ENCODE peak calls at places on chromosome X, in five cellular contexts. K is iris pigment epithelial cell, N is progenitor cell of endocrine pancreas, T is NCI-H1694, A is GM23248. M is an unnamed sample.

GRCh38 chrX:14095702-14096101 is 66.0 kb upstream of the GEMIN8 start:
- DNase-seq in K (peak; percentile 57), N (peak; percentile 10), T (no peak), A (peak; percentile 71), M (peak; percentile 58)

GRCh38 chrX:150768132-150768485 is 74.9 kb downstream of the MTMR1 start:
- DNase-seq in K (no peak), N (no peak), T (no peak), A (no peak), M (no peak)

GRCh38 chrX:12975999-12976558 is 1.2 kb downstream of the TMSB4X start:
- DNase-seq in K (peak; percentile 43), N (no peak), T (no peak), A (peak; percentile 60), M (peak; percentile 57)

GRCh38 chrX:111349098-111349497 is 62.9 kb downstream of the DCX start:
- DNase-seq in K (no peak), N (no peak), T (no peak), A (no peak), M (no peak)

GRCh38 chrX:71652405-71652804 is 14.9 kb upstream of the LOC101059915 start:
- DNase-seq in K (peak; percentile 55), N (no peak), T (peak; percentile 60), A (peak; percentile 67), M (peak; percentile 42)

GRCh38 chrX:151871244-151871643 is 41.4 kb upstream of the MAGEA4 start:
- DNase-seq in K (peak; percentile 91), N (no peak), T (no peak), A (peak; percentile 90), M (peak; percentile 79)

GRCh38 chrX:73963682-73964081 is 340.3 kb upstream of the ZCCHC13 start:
- DNase-seq in K (no peak), N (no peak), T (no peak), A (peak; percentile 31), M (peak; percentile 18)

GRCh38 chrX:17242470-17242869 is 132.5 kb upstream of the NHS start:
- DNase-seq in K (peak; percentile 42), N (peak; percentile 47), T (peak; percentile 44), A (peak; percentile 52), M (peak; percentile 17)

GRCh38 chrX:14029425-14030247 is at the start of gene GEMIN8:
- DNase-seq in K (peak; percentile 90), N (peak; percentile 71), T (peak; percentile 40), A (peak; percentile 88), M (peak; percentile 82)

GRCh38 chrX:125382148-125382628 is 62.5 kb downstream of the TEX13C start:
- DNase-seq in K (no peak), N (no peak), T (no peak), A (no peak), M (no peak)

GRCh38 chrX:30652527-30653414 is 452 bp upstream of the GK start:
- DNase-seq in K (peak; percentile 90), N (peak; percentile 97), T (no peak), A (peak; percentile 95), M (peak; percentile 86)

GRCh38 chrX:107571296-107571998 is 56.9 kb upstream of the PRPS1 start:
- DNase-seq in K (peak; percentile 94), N (no peak), T (no peak), A (peak; percentile 93), M (peak; percentile 92)

GRCh38 chrX:68650491-68650890 is 3.0 kb downstream of the STARD8 start:
- DNase-seq in K (peak; percentile 41), N (no peak), T (no peak), A (peak; percentile 73), M (peak; percentile 55)

GRCh38 chrX:141176586-141177451 is at the start of gene LDOC1:
- DNase-seq in K (peak; percentile 76), N (peak; percentile 67), T (no peak), A (peak; percentile 70), M (peak; percentile 74)

GRCh38 chrX:39907964-39908616 is 189.7 kb downstream of the BCOR start:
- DNase-seq in K (peak; percentile 84), N (no peak), T (no peak), A (peak; percentile 94), M (peak; percentile 95)

GRCh38 chrX:66110112-66110511 is 53.9 kb upstream of the HEPH start:
- DNase-seq in K (peak; percentile 10), N (no peak), T (no peak), A (peak; percentile 49), M (peak; percentile 24)

GRCh38 chrX:19811807-19812604 is 75.4 kb downstream of the SH3KBP1 start:
- DNase-seq in K (peak; percentile 84), N (no peak), T (no peak), A (peak; percentile 4), M (peak; percentile 74)

GRCh38 chrX:1202251-1202650 is 10.2 kb downstream of the CRLF2 start:
- DNase-seq in K (no peak), N (no peak), T (no peak), A (no peak), M (no peak)

GRCh38 chrX:34521563-34521962 is 135.5 kb downstream of the TMEM47 start:
- DNase-seq in K (peak; percentile 8), N (no peak), T (no peak), A (peak; percentile 6), M (peak; percentile 12)

GRCh38 chrX:45449982-45450381 is 249.3 kb upstream of the DIPK2B start:
- DNase-seq in K (peak; percentile 39), N (no peak), T (no peak), A (no peak), M (no peak)

GRCh38 chrX:38890326-38890725 is 89.1 kb downstream of the MID1IP1 start:
- DNase-seq in K (no peak), N (no peak), T (no peak), A (no peak), M (peak; percentile 78)

GRCh38 chrX:151982217-151982616 is 7.7 kb upstream of the GABRE start:
- DNase-seq in K (peak; percentile 82), N (no peak), T (no peak), A (peak; percentile 82), M (peak; percentile 64)

GRCh38 chrX:153334654-153335295 is 822 bp downstream of the ZNF275 start:
- DNase-seq in K (no peak), N (no peak), T (no peak), A (peak; percentile 14), M (no peak)

GRCh38 chrX:23435108-23435507 is 100.5 kb downstream of the PTCHD1 start:
- DNase-seq in K (no peak), N (no peak), T (no peak), A (peak; percentile 17), M (no peak)

GRCh38 chrX:636971-637659 is 6.5 kb downstream of the SHOX start:
- DNase-seq in K (no peak), N (no peak), T (no peak), A (no peak), M (no peak)

GRCh38 chrX:9476810-9477575 is 12.1 kb downstream of the TBL1X start:
- DNase-seq in K (no peak), N (no peak), T (no peak), A (no peak), M (no peak)

GRCh38 chrX:109049416-109049815 is 313.1 kb upstream of the IRS4 start:
- DNase-seq in K (no peak), N (no peak), T (no peak), A (no peak), M (no peak)

GRCh38 chrX:10615931-10616780 is 4.2 kb downstream of the MID1 start:
- DNase-seq in K (peak; percentile 68), N (no peak), T (no peak), A (peak; percentile 53), M (peak; percentile 51)

GRCh38 chrX:11641368-11641767 is 24.4 kb downstream of the ARHGAP6 start:
- DNase-seq in K (peak; percentile 28), N (no peak), T (no peak), A (peak; percentile 19), M (no peak)

GRCh38 chrX:153882086-153882498 is 3.9 kb downstream of the L1CAM start:
- DNase-seq in K (no peak), N (no peak), T (no peak), A (peak; percentile 20), M (no peak)

GRCh38 chrX:22063284-22063683 is 31.2 kb downstream of the PHEX start:
- DNase-seq in K (peak; percentile 11), N (no peak), T (no peak), A (no peak), M (no peak)

GRCh38 chrX:16963216-16963615 is 16.8 kb downstream of the REPS2 start:
- DNase-seq in K (no peak), N (no peak), T (no peak), A (no peak), M (peak; percentile 18)

GRCh38 chrX:100685284-100685996 is 41.4 kb downstream of the SRPX2 start:
- DNase-seq in K (peak; percentile 79), N (peak; percentile 45), T (peak; percentile 87), A (peak; percentile 74), M (peak; percentile 64)

GRCh38 chrX:2974946-2975345 is 31.4 kb upstream of the ARSH start:
- DNase-seq in K (no peak), N (no peak), T (no peak), A (peak; percentile 4), M (no peak)

M was measured in LHCN-M2.